ENCODE peak calls at places on chromosomes 2 and 18, in four cellular contexts. One of them, this sample, is unnamed.

GRCh38 chr2:6538607-6539006 is 327.1 kb downstream of the CMPK2 start:
- DNase-seq in GM12878: no peak
- DNase-seq in H1: no peak
- DNase-seq in HepG2: no peak
- DNase-seq in this sample: no peak

GRCh38 chr18:76983613-76984051 is 149.0 kb downstream of the MBP start:
- DNase-seq in GM12878: no peak
- DNase-seq in H1: peak; percentile 51
- DNase-seq in HepG2: no peak
- DNase-seq in this sample: no peak

GRCh38 chr2:150255528-150255927 is 231.9 kb downstream of the RND3 start:
- DNase-seq in GM12878: no peak
- DNase-seq in H1: no peak
- DNase-seq in HepG2: no peak
- DNase-seq in this sample: no peak

GRCh38 chr2:166764216-166764615 is 124.1 kb upstream of the XIRP2 start:
- DNase-seq in GM12878: no peak
- DNase-seq in H1: no peak
- DNase-seq in HepG2: no peak
- DNase-seq in this sample: no peak

GRCh38 chr18:8959551-8960135 is 142.9 kb upstream of the NDUFV2 start:
- DNase-seq in GM12878: no peak
- DNase-seq in H1: no peak
- DNase-seq in HepG2: peak; percentile 79
- DNase-seq in this sample: no peak

GRCh38 chr18:1760901-1761300 is 810.4 kb downstream of the METTL4 start:
- DNase-seq in GM12878: no peak
- DNase-seq in H1: no peak
- DNase-seq in HepG2: no peak
- DNase-seq in this sample: no peak

GRCh38 chr2:6072757-6073156 is 380.6 kb downstream of the SOX11 start:
- DNase-seq in GM12878: no peak
- DNase-seq in H1: no peak
- DNase-seq in HepG2: no peak
- DNase-seq in this sample: no peak

GRCh38 chr2:134518101-134518500 is 200.7 kb downstream of the TMEM163 start:
- DNase-seq in GM12878: no peak
- DNase-seq in H1: no peak
- DNase-seq in HepG2: no peak
- DNase-seq in this sample: no peak

GRCh38 chr2:135132314-135132713 is 80.2 kb downstream of the RAB3GAP1 start:
- DNase-seq in GM12878: no peak
- DNase-seq in H1: no peak
- DNase-seq in HepG2: no peak
- DNase-seq in this sample: no peak

GRCh38 chr18:47987456-47987735 is 56.9 kb upstream of the SMAD2 start:
- DNase-seq in GM12878: no peak
- DNase-seq in H1: no peak
- DNase-seq in HepG2: no peak
- DNase-seq in this sample: no peak

GRCh38 chr2:112957511-112957910 is 20.3 kb upstream of the IL36G start:
- DNase-seq in GM12878: no peak
- DNase-seq in H1: no peak
- DNase-seq in HepG2: no peak
- DNase-seq in this sample: no peak

GRCh38 chr2:241850544-241851324 is 8.0 kb downstream of the PDCD1 start:
- DNase-seq in GM12878: no peak
- DNase-seq in H1: peak; percentile 44
- DNase-seq in HepG2: no peak
- DNase-seq in this sample: no peak

GRCh38 chr2:181458881-181459280 is 1.7 kb downstream of the ITGA4 start:
- DNase-seq in GM12878: no peak
- DNase-seq in H1: no peak
- DNase-seq in HepG2: no peak
- DNase-seq in this sample: no peak

GRCh38 chr2:12044857-12045256 is 298.4 kb downstream of the LPIN1 start:
- DNase-seq in GM12878: peak; percentile 83
- DNase-seq in H1: no peak
- DNase-seq in HepG2: no peak
- DNase-seq in this sample: no peak

GRCh38 chr18:35055105-35055504 is 13.9 kb downstream of the MAPRE2 start:
- DNase-seq in GM12878: no peak
- DNase-seq in H1: no peak
- DNase-seq in HepG2: no peak
- DNase-seq in this sample: no peak

GRCh38 chr2:16224298-16225045 is 284.1 kb downstream of the MYCN start:
- DNase-seq in GM12878: no peak
- DNase-seq in H1: no peak
- DNase-seq in HepG2: no peak
- DNase-seq in this sample: no peak

GRCh38 chr2:205198130-205198505 is 484.2 kb upstream of the NRP2 start:
- DNase-seq in GM12878: no peak
- DNase-seq in H1: no peak
- DNase-seq in HepG2: no peak
- DNase-seq in this sample: no peak

GRCh38 chr18:58367425-58368140 is 261.3 kb downstream of the ALPK2 start:
- DNase-seq in GM12878: no peak
- DNase-seq in H1: no peak
- DNase-seq in HepG2: no peak
- DNase-seq in this sample: no peak

GRCh38 chr2:24850944-24851343 is 57.7 kb downstream of the CENPO start:
- DNase-seq in GM12878: no peak
- DNase-seq in H1: no peak
- DNase-seq in HepG2: no peak
- DNase-seq in this sample: no peak

GRCh38 chr2:85549095-85549494 is 10.1 kb downstream of the MAT2A start:
- DNase-seq in GM12878: no peak
- DNase-seq in H1: no peak
- DNase-seq in HepG2: no peak
- DNase-seq in this sample: no peak

GRCh38 chr2:190023860-190024259 is 38.7 kb downstream of the MSTN start:
- DNase-seq in GM12878: no peak
- DNase-seq in H1: no peak
- DNase-seq in HepG2: peak; percentile 57
- DNase-seq in this sample: peak; percentile 27

GRCh38 chr2:239444626-239445625 is 44.1 kb upstream of the HDAC4 start:
- DNase-seq in GM12878: no peak
- DNase-seq in H1: no peak
- DNase-seq in HepG2: peak; percentile 94
- DNase-seq in this sample: no peak

GRCh38 chr2:195683174-195683573 is 26.1 kb downstream of the SLC39A10 start:
- DNase-seq in GM12878: no peak
- DNase-seq in H1: no peak
- DNase-seq in HepG2: no peak
- DNase-seq in this sample: no peak

GRCh38 chr2:46098606-46099005 is 198.6 kb upstream of the EPAS1 start:
- DNase-seq in GM12878: no peak
- DNase-seq in H1: no peak
- DNase-seq in HepG2: peak; percentile 9
- DNase-seq in this sample: no peak

GRCh38 chr18:28175930-28176673 is 828 bp downstream of the CDH2 start:
- DNase-seq in GM12878: no peak
- DNase-seq in H1: peak; percentile 72
- DNase-seq in HepG2: no peak
- DNase-seq in this sample: no peak

GRCh38 chr2:189639003-189639609 is 22.2 kb upstream of the ASNSD1 start:
- DNase-seq in GM12878: no peak
- DNase-seq in H1: no peak
- DNase-seq in HepG2: no peak
- DNase-seq in this sample: no peak

GRCh38 chr2:172305066-172305465 is 122.3 kb upstream of the ITGA6 start:
- DNase-seq in GM12878: no peak
- DNase-seq in H1: no peak
- DNase-seq in HepG2: no peak
- DNase-seq in this sample: no peak

GRCh38 chr2:17538844-17539554 is 1.5 kb upstream of the VSNL1 start:
- DNase-seq in GM12878: no peak
- DNase-seq in H1: peak; percentile 75
- DNase-seq in HepG2: peak; percentile 83
- DNase-seq in this sample: peak; percentile 52

DNA sequence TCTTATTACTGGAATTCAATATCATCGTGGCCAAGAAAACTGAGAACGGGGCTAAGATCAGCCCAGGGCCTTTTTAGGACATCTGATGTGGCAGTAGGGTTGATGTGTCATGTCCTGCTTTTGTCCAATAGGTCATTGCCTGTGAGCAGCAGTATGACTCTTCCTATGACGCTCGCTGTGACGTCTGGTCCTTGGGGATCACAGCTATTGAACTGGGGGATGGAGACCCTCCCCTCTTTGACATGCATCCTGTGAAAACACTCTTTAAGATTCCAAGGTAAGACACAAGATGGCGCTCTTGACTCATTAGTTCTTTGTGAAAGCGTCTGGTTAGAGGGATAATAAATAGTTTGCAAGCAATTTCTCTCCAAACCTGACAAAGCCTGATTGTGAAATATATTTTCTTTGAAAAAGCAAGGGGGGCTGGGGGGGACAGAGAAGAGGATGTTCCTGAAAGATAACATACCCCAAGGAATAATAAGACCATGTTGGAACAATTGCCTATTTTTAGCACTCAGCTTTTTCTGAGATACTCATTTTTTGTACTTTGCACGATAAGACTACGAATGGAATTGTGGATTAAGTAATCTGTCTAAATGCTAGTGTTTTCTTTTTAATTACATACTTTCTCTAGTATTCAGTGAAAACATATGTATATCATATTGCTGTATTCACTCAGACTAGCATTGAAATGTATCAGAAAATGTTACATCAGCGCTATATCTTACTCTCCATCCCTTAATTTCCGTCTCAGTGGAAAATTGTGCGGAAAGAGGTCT is 58.1 kb downstream of the MYO3B start:
- DNase-seq in GM12878: no peak
- DNase-seq in H1: peak; percentile 55
- DNase-seq in HepG2: peak; percentile 54
- DNase-seq in this sample: peak; percentile 89
- TF ChIP-seq HDAC6 in GM12878: no peak
- TF ChIP-seq HDAC6 in H1: no peak
- TF ChIP-seq HDAC6 in HepG2: no peak
- TF ChIP-seq HDAC6 in this sample: no peak

GRCh38 chr2:33614190-33614589 is 15.1 kb upstream of the FAM98A start:
- DNase-seq in GM12878: no peak
- DNase-seq in H1: no peak
- DNase-seq in HepG2: no peak
- DNase-seq in this sample: no peak

GRCh38 chr2:33616873-33617272 is 17.8 kb upstream of the FAM98A start:
- DNase-seq in GM12878: peak; percentile 35
- DNase-seq in H1: no peak
- DNase-seq in HepG2: no peak
- DNase-seq in this sample: no peak

GRCh38 chr2:33619028-33619427 is 19.9 kb upstream of the FAM98A start:
- DNase-seq in GM12878: no peak
- DNase-seq in H1: no peak
- DNase-seq in HepG2: no peak
- DNase-seq in this sample: no peak

GRCh38 chr2:33617989-33618388 is 18.9 kb upstream of the FAM98A start:
- DNase-seq in GM12878: no peak
- DNase-seq in H1: no peak
- DNase-seq in HepG2: no peak
- DNase-seq in this sample: peak; percentile 16

GRCh38 chr2:33617401-33617800 is 18.3 kb upstream of the FAM98A start:
- DNase-seq in GM12878: no peak
- DNase-seq in H1: no peak
- DNase-seq in HepG2: no peak
- DNase-seq in this sample: no peak
- TF ChIP-seq HDAC6 in GM12878: no peak
- TF ChIP-seq HDAC6 in H1: no peak
- TF ChIP-seq HDAC6 in HepG2: no peak
- TF ChIP-seq HDAC6 in this sample: no peak

DNA sequence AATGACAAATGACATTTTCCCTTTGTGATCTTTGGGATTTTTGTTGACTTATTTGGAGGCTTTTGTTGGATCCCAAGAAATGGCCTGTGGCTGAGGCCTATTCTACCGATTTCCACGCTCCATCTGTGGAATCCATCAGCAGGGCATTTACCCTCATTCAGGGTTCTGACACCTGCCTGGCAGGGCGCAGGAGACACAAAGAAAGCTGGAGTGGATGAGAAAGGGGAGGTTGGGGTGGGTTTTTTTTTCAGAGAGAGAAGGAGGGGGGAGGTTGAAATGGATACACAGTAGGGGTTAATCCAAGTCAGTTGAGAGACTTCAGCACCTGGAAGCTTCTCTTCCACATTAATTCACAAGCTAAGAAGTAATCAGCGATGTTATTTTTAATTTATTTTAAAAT is 59.7 kb downstream of the PAX3 start:
- DNase-seq in GM12878: no peak
- DNase-seq in H1: no peak
- DNase-seq in HepG2: no peak
- DNase-seq in this sample: no peak
- TF ChIP-seq HDAC6 in GM12878: no peak
- TF ChIP-seq HDAC6 in H1: no peak
- TF ChIP-seq HDAC6 in HepG2: no peak
- TF ChIP-seq HDAC6 in this sample: no peak

GRCh38 chr2:64952896-64953482 is 36.2 kb upstream of the SLC1A4 start:
- DNase-seq in GM12878: no peak
- DNase-seq in H1: no peak
- DNase-seq in HepG2: no peak
- DNase-seq in this sample: no peak
- TF ChIP-seq HDAC6 in GM12878: no peak
- TF ChIP-seq HDAC6 in H1: no peak
- TF ChIP-seq HDAC6 in HepG2: no peak
- TF ChIP-seq HDAC6 in this sample: no peak

GRCh38 chr2:238294393-238295143 is 6.2 kb upstream of the PER2 start:
- DNase-seq in GM12878: no peak
- DNase-seq in H1: no peak
- DNase-seq in HepG2: peak; percentile 77
- DNase-seq in this sample: no peak
- TF ChIP-seq HDAC6 in GM12878: no peak
- TF ChIP-seq HDAC6 in H1: no peak
- TF ChIP-seq HDAC6 in HepG2: no peak
- TF ChIP-seq HDAC6 in this sample: no peak

DNA sequence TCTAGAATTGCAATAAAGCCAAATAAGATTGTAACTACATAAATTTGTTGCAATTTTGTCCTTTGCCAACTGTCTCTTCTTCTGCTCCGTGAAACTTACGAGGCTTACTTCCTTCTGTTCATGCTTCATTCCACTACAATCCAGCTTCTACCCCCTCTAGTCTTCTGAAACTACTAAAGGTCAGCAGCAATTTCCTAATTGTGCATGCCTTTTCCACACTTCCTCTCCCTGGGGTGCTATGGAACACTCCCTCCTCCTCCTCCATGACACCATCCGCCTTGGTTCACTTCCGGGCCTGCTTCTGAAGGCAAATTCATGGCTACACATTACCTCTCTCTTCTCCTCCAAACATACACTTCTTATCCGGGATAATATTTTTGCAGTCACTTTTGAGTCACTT is 95.4 kb upstream of the CD302 start:
- DNase-seq in GM12878: no peak
- DNase-seq in H1: no peak
- DNase-seq in HepG2: no peak
- DNase-seq in this sample: no peak
- TF ChIP-seq HDAC6 in GM12878: no peak
- TF ChIP-seq HDAC6 in H1: no peak
- TF ChIP-seq HDAC6 in HepG2: no peak
- TF ChIP-seq HDAC6 in this sample: no peak